ENCODE peak calls at places on chromosomes 3 and 15, in five cellular contexts. D is GM12878, U is WTC11, O is A549, Z is K562. K is an unnamed sample.

GRCh38 chr3:45548724-45549123 is 45.8 kb upstream of the LIMD1 start:
- DNase-seq in Z (no peak), U (no peak), D (no peak), O (no peak), K (no peak)

GRCh38 chr3:183518446-183519185 is 36.9 kb downstream of the KLHL6 start:
- DNase-seq in D (no peak), U (no peak), O (no peak), Z (no peak), K (no peak)

GRCh38 chr15:79849789-79850188 is 47.0 kb downstream of the MTHFS start:
- DNase-seq in D (no peak), U (peak; percentile 63), Z (peak; percentile 22), O (peak; percentile 25), K (peak; percentile 12)

GRCh38 chr3:15291589-15292541 is 40.5 kb downstream of the SH3BP5 start:
- DNase-seq in U (no peak), Z (peak; percentile 41), O (no peak), D (peak; percentile 89), K (no peak)

GRCh38 chr3:9125278-9125951 is 124.0 kb downstream of the SRGAP3 start:
- DNase-seq in U (no peak), D (no peak), O (no peak), Z (no peak), K (no peak)

GRCh38 chr15:72685925-72686794 is at the start of the genes BBS4 and HIGD2B:
- DNase-seq in Z (peak; percentile 81), D (peak; percentile 70), O (peak; percentile 90), U (peak; percentile 89), K (peak; percentile 87)

GRCh38 chr3:70726096-70726745 is 413.8 kb upstream of the MDFIC2 start:
- DNase-seq in Z (no peak), O (no peak), D (no peak), U (no peak), K (no peak)

GRCh38 chr15:40825661-40826088 is 2.8 kb downstream of the PPP1R14D start:
- DNase-seq in O (no peak), D (no peak), Z (no peak), U (no peak), K (peak; percentile 44)

GRCh38 chr3:133663569-133664313 is 2.0 kb upstream of the TOPBP1 start:
- DNase-seq in Z (peak; percentile 63), U (no peak), D (no peak), O (peak; percentile 61), K (peak; percentile 82)

GRCh38 chr3:41198526-41198925 is 779 bp upstream of the CTNNB1 start:
- DNase-seq in O (no peak), U (no peak), Z (peak; percentile 21), D (no peak), K (peak; percentile 20)

GRCh38 chr3:112598731-112599130 is 36.9 kb downstream of the SLC35A5 start:
- DNase-seq in D (no peak), Z (no peak), O (no peak), U (no peak), K (no peak)

GRCh38 chr15:64665179-64665578 is 110.2 kb downstream of the RBPMS2 start:
- DNase-seq in O (no peak), Z (no peak), D (no peak), U (no peak), K (no peak)

GRCh38 chr3:132549890-132550578 is 47.0 kb upstream of the ACKR4 start:
- DNase-seq in O (no peak), U (no peak), Z (no peak), D (peak; percentile 9), K (no peak)

GRCh38 chr15:58748787-58749531 is 548 bp downstream of the ADAM10 start:
- DNase-seq in U (peak; percentile 73), O (peak; percentile 49), D (no peak), Z (peak; percentile 58), K (peak; percentile 39)

GRCh38 chr3:151124476-151124875 is 39.0 kb downstream of the MED12L start:
- DNase-seq in U (no peak), Z (no peak), O (no peak), D (no peak), K (no peak)

GRCh38 chr15:90082140-90082713 is 20.0 kb downstream of the IDH2 start:
- DNase-seq in U (no peak), Z (no peak), D (no peak), O (no peak), K (no peak)

GRCh38 chr15:25251700-25252390 is 187.0 kb downstream of the UBE3A start:
- DNase-seq in Z (no peak), D (no peak), O (no peak), U (peak; percentile 3), K (no peak)

GRCh38 chr3:132279030-132279429 is 38.2 kb upstream of the ACP3 start:
- DNase-seq in Z (no peak), O (no peak), U (no peak), D (no peak), K (no peak)

GRCh38 chr3:40499952-40500351 is 5.9 kb upstream of the ZNF620 start:
- DNase-seq in U (no peak), D (no peak), O (no peak), Z (no peak), K (no peak)

GRCh38 chr3:64443553-64444331 is 218.5 kb upstream of the PRICKLE2 start:
- DNase-seq in U (no peak), D (no peak), Z (no peak), O (no peak), K (no peak)

GRCh38 chr3:68560728-68561127 is 371.6 kb downstream of the TAFA4 start:
- DNase-seq in Z (no peak), D (no peak), U (no peak), O (no peak), K (no peak)

GRCh38 chr3:35680866-35681650 is 41.7 kb downstream of the ARPP21 start:
- DNase-seq in Z (no peak), U (no peak), D (no peak), O (no peak), K (no peak)

GRCh38 chr3:126125781-126126251 is 41.9 kb upstream of the SLC41A3 start:
- DNase-seq in D (no peak), O (no peak), U (peak; percentile 4), Z (no peak), K (no peak)

GRCh38 chr3:47054414-47054813 is 74.9 kb downstream of the NBEAL2 start:
- DNase-seq in D (peak; percentile 4), Z (no peak), O (no peak), U (no peak), K (no peak)
- TF ChIP-seq ESRRA in D (no peak), Z (no peak), O (no peak), U (no peak), K (no peak)

DNA sequence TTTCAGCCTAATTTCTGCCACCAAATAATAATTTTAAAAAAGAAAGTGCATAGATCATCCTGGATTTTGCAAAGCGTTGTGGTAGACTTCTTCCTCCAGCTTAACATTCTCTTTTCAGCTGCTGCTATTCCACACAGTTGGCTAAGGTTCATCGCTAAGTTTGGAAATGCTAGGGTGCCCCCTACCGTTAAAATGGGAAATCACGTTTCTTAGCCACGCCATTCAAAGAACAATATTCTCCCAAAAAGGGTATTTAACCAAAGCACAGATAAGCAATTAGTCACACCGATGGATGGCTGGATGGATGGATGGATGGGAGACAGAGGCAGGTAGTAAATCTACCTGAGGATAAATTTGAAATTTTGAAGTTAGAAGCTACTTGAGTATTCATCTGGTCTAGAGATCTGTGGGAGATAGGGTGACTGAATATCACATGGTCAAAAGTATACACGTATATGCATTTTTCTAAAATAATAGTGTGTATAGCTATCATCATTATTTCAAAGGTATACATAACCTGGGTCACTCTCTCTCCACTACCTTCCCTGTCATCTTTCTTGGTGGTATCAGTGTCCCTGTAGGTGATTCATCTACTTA is 67.2 kb downstream of the EFHB start:
- DNase-seq in Z (peak; percentile 63), O (peak; percentile 28), U (peak; percentile 48), D (peak; percentile 19), K (peak; percentile 38)
- TF ChIP-seq ESRRA in Z (no peak), O (no peak), U (no peak), D (no peak), K (no peak)

GRCh38 chr3:97256060-97256459 is 441.7 kb downstream of the EPHA6 start:
- DNase-seq in U (no peak), O (no peak), Z (no peak), D (no peak), K (no peak)
- TF ChIP-seq ESRRA in U (no peak), O (no peak), Z (no peak), D (no peak), K (no peak)

DNA sequence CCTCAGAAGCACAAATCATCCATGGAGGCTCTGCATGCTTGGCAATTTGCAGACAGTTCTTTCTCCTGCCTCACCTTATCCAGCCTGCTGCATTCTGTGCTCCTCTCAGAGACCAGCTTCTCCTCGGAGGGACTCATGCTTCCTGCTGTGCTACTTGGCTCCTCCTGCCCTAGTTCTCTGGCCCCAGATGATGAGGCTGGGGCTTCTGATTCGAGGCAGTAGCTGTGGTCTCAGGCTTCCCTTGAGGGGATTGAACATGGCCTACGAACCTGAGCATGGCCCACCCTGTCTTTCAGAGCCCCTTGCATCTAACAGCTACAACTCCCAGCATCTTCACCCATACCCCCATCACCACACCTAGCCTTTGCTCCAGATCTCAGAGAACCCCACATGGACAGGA is 6.7 kb downstream of the VIPR1 start:
- DNase-seq in O (no peak), U (peak; percentile 3), Z (no peak), D (no peak), K (no peak)
- TF ChIP-seq ESRRA in O (no peak), U (no peak), Z (no peak), D (no peak), K (no peak)